ENCODE peak calls at places on chromosomes 7 and 10, in six cellular contexts. R is CD4-positive, alpha-beta T cell; B is fibroblast of lung; D is AG04450; S is suprapubic skin; G is colonic mucosa. O is an unnamed sample. For H3K27me3, the result is how much of the 10 kb centered on the place peaks cover.

GRCh38 chr7:44489955-44490350 is 505 bp downstream of the NUDCD3 start:
- DNase-seq in R (peak), B (peak), D (no peak), S (no peak), G (peak), O (no peak)

GRCh38 chr7:105728028-105728427 is 146.7 kb upstream of the EFCAB10 start:
- DNase-seq in R (no peak), B (no peak), D (no peak), S (no peak), G (no peak), O (no peak)

GRCh38 chr10:65581426-65582026 is 1344.3 kb upstream of the LRRTM3 start:
- DNase-seq in R (no peak), B (no peak), D (no peak), S (no peak), G (no peak), O (no peak)

GRCh38 chr10:49242604-49243003 is 54.4 kb upstream of the TMEM273 start:
- DNase-seq in R (no peak), B (no peak), D (no peak), S (no peak), G (no peak), O (no peak)

GRCh38 chr10:132785433-132786278 is at the start of gene NKX6-2:
- DNase-seq in R (no peak), B (no peak), D (no peak), S (no peak), G (no peak), O (no peak)

GRCh38 chr7:79984210-79984609 is 150.4 kb upstream of the GNAI1 start:
- DNase-seq in R (no peak), B (no peak), D (peak), S (no peak), G (no peak), O (no peak)

GRCh38 chr10:70576803-70577517 is 25.6 kb downstream of the PRF1 start:
- DNase-seq in R (no peak), B (peak), D (no peak), S (no peak), G (no peak), O (no peak)

GRCh38 chr7:51455948-51456347 is 139.3 kb upstream of the COBL start:
- DNase-seq in R (no peak), B (no peak), D (no peak), S (no peak), G (no peak), O (no peak)

GRCh38 chr7:95687759-95688343 is 84.5 kb upstream of the DYNC1I1 start:
- DNase-seq in R (no peak), B (peak), D (no peak), S (no peak), G (no peak), O (no peak)

GRCh38 chr10:103506061-103506460 is 12.6 kb downstream of the NEURL1 start:
- DNase-seq in R (no peak), B (no peak), D (no peak), S (no peak), G (no peak), O (no peak)

GRCh38 chr10:103564799-103565365 is 71.4 kb downstream of the NEURL1 start:
- DNase-seq in R (no peak), B (no peak), D (no peak), S (no peak), G (peak), O (no peak)

GRCh38 chr10:33897255-33897893 is 562.9 kb upstream of the NRP1 start:
- DNase-seq in R (no peak), B (no peak), D (no peak), S (no peak), G (no peak), O (no peak)

GRCh38 chr10:97333601-97334369 is 744 bp downstream of the FRAT2 start:
- DNase-seq in R (no peak), B (peak), D (no peak), S (peak), G (peak), O (no peak)

GRCh38 chr10:1230592-1231275 is 174.5 kb downstream of the WDR37 start:
- DNase-seq in R (no peak), B (no peak), D (no peak), S (no peak), G (no peak), O (no peak)

GRCh38 chr7:835491-836401 is 3.5 kb downstream of the SUN1 start:
- DNase-seq in R (no peak), B (no peak), D (no peak), S (no peak), G (no peak), O (no peak)

GRCh38 chr10:116272497-116273221 is at the start of gene GFRA1:
- DNase-seq in R (no peak), B (peak), D (no peak), S (peak), G (no peak), O (no peak)

GRCh38 chr7:76358478-76359110 is at the start of gene YWHAG:
- DNase-seq in R (peak), B (peak), D (peak), S (no peak), G (peak), O (no peak)

GRCh38 chr10:20473361-20473760 is 423.8 kb downstream of the NEBL start:
- DNase-seq in R (no peak), B (peak), D (no peak), S (no peak), G (no peak), O (no peak)

GRCh38 chr10:15571570-15571969 is 148.2 kb downstream of the ITGA8 start:
- DNase-seq in R (no peak), B (peak), D (peak), S (no peak), G (no peak), O (no peak)

GRCh38 chr7:43535810-43536585 is 46.9 kb upstream of the STK17A start:
- DNase-seq in R (no peak), B (peak), D (peak), S (no peak), G (no peak), O (peak)

GRCh38 chr10:4704034-4704545 is 121.9 kb upstream of the AKR1E2 start:
- DNase-seq in R (no peak), B (peak), D (no peak), S (no peak), G (no peak), O (peak)

GRCh38 chr7:128871050-128871449 is 8.4 kb downstream of the ATP6V1F start:
- DNase-seq in R (no peak), B (no peak), D (no peak), S (no peak), G (no peak), O (no peak)

GRCh38 chr7:7183833-7184463 is 1.6 kb downstream of the C1GALT1 start:
- DNase-seq in R (no peak), B (peak), D (no peak), S (no peak), G (no peak), O (no peak)

GRCh38 chr10:114577133-114577532 is 80.9 kb downstream of the ABLIM1 start:
- DNase-seq in R (no peak), B (peak), D (peak), S (no peak), G (no peak), O (peak)

GRCh38 chr7:20504060-20504459 is 111.4 kb upstream of the ABCB5 start:
- DNase-seq in R (no peak), B (no peak), D (no peak), S (no peak), G (no peak), O (no peak)

GRCh38 chr10:80191589-80192270 is 13.6 kb downstream of the ANXA11 start:
- DNase-seq in R (no peak), B (no peak), D (no peak), S (no peak), G (peak), O (no peak)

GRCh38 chr10:28661035-28661434 is 16.3 kb upstream of the BAMBI start:
- DNase-seq in R (no peak), B (peak), D (peak), S (no peak), G (no peak), O (peak)

GRCh38 chr7:136883046-136883445 is 14.6 kb downstream of the CHRM2 start:
- DNase-seq in R (no peak), B (no peak), D (no peak), S (no peak), G (no peak), O (no peak)

GRCh38 chr10:45180946-45181439 is 134.4 kb downstream of the OR13A1 start:
- DNase-seq in R (no peak), B (no peak), D (no peak), S (peak), G (no peak), O (no peak)

GRCh38 chr7:113561446-113561845 is 357.4 kb downstream of the PPP1R3A start:
- DNase-seq in R (no peak), B (peak), D (peak), S (no peak), G (no peak), O (no peak)

GRCh38 chr10:14450041-14450491 is 119.3 kb upstream of the FRMD4A start:
- DNase-seq in R (no peak), B (no peak), D (no peak), S (no peak), G (no peak), O (no peak)

GRCh38 chr10:5576154-5576748 is 51.5 kb downstream of the CALML3 start:
- DNase-seq in R (no peak), B (no peak), D (no peak), S (no peak), G (no peak), O (no peak)

GRCh38 chr7:122412886-122413285 is 108.3 kb upstream of the FEZF1 start:
- DNase-seq in R (no peak), B (peak), D (no peak), S (no peak), G (no peak), O (no peak)

GRCh38 chr10:2852574-2853323 is 214.6 kb upstream of the PFKP start:
- DNase-seq in R (no peak), B (no peak), D (no peak), S (no peak), G (no peak), O (no peak)

GRCh38 chr7:114944742-114945625 is 23.1 kb downstream of the MDFIC start:
- DNase-seq in R (no peak), B (peak), D (peak), S (peak), G (peak), O (no peak)

GRCh38 chr7:77205706-77206105 is 6.1 kb upstream of the FGL2 start:
- DNase-seq in R (no peak), B (no peak), D (no peak), S (no peak), G (no peak), O (no peak)

GRCh38 chr10:79103078-79103477 is 34.3 kb downstream of the ZMIZ1 start:
- DNase-seq in R (no peak), B (no peak), D (no peak), S (no peak), G (no peak), O (no peak)
- H3K27me3 ChIP-seq in R (under half), B (under half), D (under half), S (under half), G (under half), O (under half)

GRCh38 chr7:100781255-100781654 is 46.1 kb downstream of the EPHB4 start:
- DNase-seq in R (no peak), B (no peak), D (no peak), S (no peak), G (no peak), O (no peak)

GRCh38 chr7:100783804-100784203 is 43.5 kb downstream of the EPHB4 start:
- DNase-seq in R (no peak), B (no peak), D (no peak), S (no peak), G (no peak), O (no peak)

GRCh38 chr7:100773491-100773890 is 40.1 kb downstream of the ZAN start:
- DNase-seq in R (no peak), B (no peak), D (no peak), S (no peak), G (no peak), O (no peak)

GRCh38 chr7:100778061-100778621 is 44.7 kb downstream of the ZAN start:
- DNase-seq in R (no peak), B (no peak), D (no peak), S (no peak), G (no peak), O (no peak)

GRCh38 chr7:100779359-100779758 is 46.0 kb downstream of the ZAN start:
- DNase-seq in R (no peak), B (no peak), D (no peak), S (no peak), G (no peak), O (no peak)
- H3K27me3 ChIP-seq in R (under half), B (under half), D (under half), S (under half), G (under half), O (under half)

DNA sequence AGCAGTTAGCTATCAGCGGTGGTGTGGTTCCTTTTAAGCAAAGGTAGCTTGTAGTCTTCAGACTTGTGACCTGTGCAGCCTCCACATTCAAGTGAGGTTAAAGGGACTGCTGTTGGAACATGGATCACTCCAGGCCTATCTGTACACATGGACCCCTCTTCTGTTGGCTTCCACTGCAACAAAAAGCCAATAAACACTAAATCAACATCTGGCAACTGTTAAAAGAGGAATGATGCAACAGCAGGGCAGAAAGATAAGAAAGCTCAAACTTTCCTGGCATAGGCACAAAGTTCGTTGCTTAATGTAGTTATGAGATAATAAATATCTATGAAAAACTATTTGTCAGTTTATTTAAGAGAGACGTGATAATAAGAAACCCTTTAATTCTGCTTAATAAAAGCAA is 4.0 kb upstream of the MINPP1 start:
- DNase-seq in R (no peak), B (peak), D (no peak), S (no peak), G (peak), O (no peak)
- H3K27me3 ChIP-seq in R (under half), B (under half), D (under half), S (under half), G (under half), O (under half)

DNA sequence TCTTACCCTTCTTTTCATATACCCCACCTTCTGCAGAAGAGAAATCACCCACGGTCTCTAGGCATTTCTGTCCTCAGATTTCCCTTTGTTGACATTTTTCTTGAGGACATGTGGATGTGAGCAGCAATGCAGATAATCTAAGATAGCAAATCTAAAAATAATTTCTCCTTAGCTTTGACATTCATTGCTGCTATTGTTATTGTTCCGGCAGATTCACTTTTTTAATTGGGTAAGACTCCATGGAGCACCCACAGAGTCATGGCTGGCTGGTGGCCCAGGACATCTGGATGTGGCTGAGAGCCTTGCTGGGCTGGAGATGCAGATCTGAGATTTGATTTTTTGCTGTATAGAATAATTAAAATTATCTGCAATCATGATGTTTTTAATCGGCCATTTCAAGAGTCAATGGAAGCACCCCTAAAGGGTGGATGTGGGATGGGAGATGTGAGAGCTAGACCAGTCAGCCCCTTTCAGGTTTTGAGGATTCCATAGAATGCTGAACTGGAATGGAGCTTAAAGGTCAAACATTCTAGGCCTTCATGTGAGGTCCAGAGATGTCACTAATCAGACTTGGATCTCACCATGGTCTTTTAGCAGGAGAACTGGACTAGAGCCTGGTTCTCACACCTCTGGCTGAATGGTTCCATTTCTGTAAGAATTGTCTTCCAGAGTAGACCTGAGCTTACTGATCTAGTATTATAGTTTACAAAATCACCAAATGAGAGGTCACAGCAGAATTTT is 37.5 kb downstream of the TAS2R41 start:
- DNase-seq in R (no peak), B (no peak), D (no peak), S (no peak), G (no peak), O (no peak)
- H3K27me3 ChIP-seq in R (under half), B (under half), D (under half), S (under half), G (under half), O (under half)

DNA sequence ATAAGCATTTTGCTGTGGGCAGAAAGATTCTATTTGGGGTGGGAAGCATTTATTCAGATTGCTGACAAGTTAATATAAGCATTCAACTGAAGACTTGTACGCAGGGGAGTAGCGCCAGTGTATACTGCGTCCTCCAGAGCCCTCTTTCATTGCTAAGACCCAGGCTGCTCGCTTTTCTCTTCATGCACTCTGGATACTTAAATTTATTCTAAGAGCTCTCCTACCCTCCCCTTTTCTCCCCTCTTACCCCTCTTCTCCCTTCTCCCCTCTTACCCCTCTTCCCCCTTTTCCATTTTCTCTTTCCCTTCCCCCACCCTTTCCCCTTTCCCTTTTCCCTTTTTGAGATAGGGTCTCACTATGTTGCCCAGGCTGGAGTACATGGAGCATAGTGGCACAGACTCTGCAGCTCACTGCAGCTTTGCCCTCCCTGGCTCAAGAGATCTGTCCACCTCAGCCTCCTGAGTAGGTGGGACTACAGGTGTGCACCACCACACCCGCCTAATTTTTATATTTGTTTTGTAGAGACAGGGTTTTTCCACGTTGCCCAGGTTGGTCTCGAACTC is 125.8 kb downstream of the CDK14 start:
- DNase-seq in R (no peak), B (no peak), D (no peak), S (no peak), G (no peak), O (no peak)
- H3K27me3 ChIP-seq in R (under half), B (under half), D (under half), S (under half), G (under half), O (under half)

GRCh38 chr7:155577509-155577905 is 31.1 kb upstream of the CNPY1 start:
- DNase-seq in R (no peak), B (no peak), D (no peak), S (peak), G (no peak), O (no peak)

GRCh38 chr7:155574556-155574955 is 28.2 kb upstream of the CNPY1 start:
- DNase-seq in R (no peak), B (no peak), D (no peak), S (no peak), G (no peak), O (no peak)

GRCh38 chr7:155578016-155578415 is 31.7 kb upstream of the CNPY1 start:
- DNase-seq in R (no peak), B (no peak), D (no peak), S (peak), G (no peak), O (no peak)

GRCh38 chr7:155576416-155576815 is 30.1 kb upstream of the CNPY1 start:
- DNase-seq in R (no peak), B (no peak), D (no peak), S (peak), G (no peak), O (no peak)

GRCh38 chr7:155576900-155577508 is 30.6 kb upstream of the CNPY1 start:
- DNase-seq in R (no peak), B (no peak), D (no peak), S (peak), G (peak), O (no peak)
- H3K27me3 ChIP-seq in R (under half), B (under half), D (under half), S (under half), G (under half), O (under half)

GRCh38 chr7:22549051-22549450 is 49.1 kb upstream of the STEAP1B start:
- DNase-seq in R (no peak), B (no peak), D (no peak), S (no peak), G (no peak), O (no peak)
- H3K27me3 ChIP-seq in R (half or more), B (under half), D (under half), S (half or more), G (under half), O (under half)

O was measured in kidney epithelial cell.